ENCODE peak calls at places on chromosomes 12 and 14, in six cellular contexts. C is NB4, P is kidney epithelial cell, L is GM06990, R is body of pancreas, B is HCT116. U is an unnamed sample.

GRCh38 chr12:105580841-105581352 is 250.4 kb downstream of the C12orf75 start:
- DNase-seq in L (no peak), R (peak; percentile 3), P (no peak), B (peak; percentile 8), C (no peak), U (peak; percentile 48)

GRCh38 chr14:67111031-67111430 is 78.2 kb upstream of the GARIN2 start:
- DNase-seq in R (no peak), C (no peak), P (no peak), B (no peak), L (no peak), U (no peak)

GRCh38 chr14:76956253-76957090 is 72.0 kb downstream of the IRF2BPL start:
- DNase-seq in L (peak; percentile 92), C (peak; percentile 96), R (peak; percentile 95), B (peak; percentile 82), P (peak; percentile 79), U (peak; percentile 97)

GRCh38 chr14:89444044-89444443 is 27.0 kb upstream of the FOXN3 start:
- DNase-seq in B (no peak), P (no peak), R (no peak), L (peak; percentile 26), C (no peak), U (no peak)

GRCh38 chr14:99191663-99192621 is 80.1 kb downstream of the BCL11B start:
- DNase-seq in B (no peak), L (no peak), R (peak; percentile 79), P (peak; percentile 10), C (no peak), U (peak; percentile 56)

GRCh38 chr12:14399871-14400270 is 34.4 kb downstream of the ATF7IP start:
- DNase-seq in B (no peak), L (no peak), P (peak; percentile 55), C (no peak), R (no peak), U (peak; percentile 75)

GRCh38 chr14:91246051-91246852 is 1.7 kb upstream of the GPR68 start:
- DNase-seq in P (no peak), L (no peak), B (no peak), R (no peak), C (no peak), U (no peak)

GRCh38 chr12:81863406-81863805 is 104.3 kb upstream of the PPFIA2 start:
- DNase-seq in C (no peak), L (no peak), B (no peak), R (no peak), P (peak; percentile 34), U (no peak)

GRCh38 chr14:61625171-61625570 is 70.1 kb upstream of the HIF1A start:
- DNase-seq in B (no peak), L (no peak), C (peak; percentile 9), P (no peak), R (no peak), U (peak; percentile 39)

GRCh38 chr12:49809369-49810158 is 18.6 kb downstream of the NCKAP5L start:
- DNase-seq in C (peak; percentile 66), R (no peak), P (no peak), L (no peak), B (no peak), U (no peak)

GRCh38 chr12:6958609-6959375 is 7.6 kb downstream of the PTPN6 start:
- DNase-seq in L (peak; percentile 85), P (no peak), C (peak; percentile 86), B (no peak), R (no peak), U (no peak)

GRCh38 chr12:31482816-31483215 is 108.1 kb downstream of the DENND5B start:
- DNase-seq in C (no peak), R (no peak), B (peak; percentile 51), P (no peak), L (no peak), U (peak; percentile 27)

GRCh38 chr12:115023279-115023678 is 339.3 kb upstream of the TBX3 start:
- DNase-seq in B (no peak), P (no peak), C (no peak), R (peak; percentile 12), L (no peak), U (no peak)

GRCh38 chr12:10612110-10612509 is 1.3 kb downstream of the MAGOHB start:
- DNase-seq in P (no peak), B (no peak), R (no peak), C (peak; percentile 16), L (no peak), U (peak; percentile 13)

GRCh38 chr12:10613334-10614055 is at the start of gene MAGOHB:
- DNase-seq in L (peak; percentile 97), R (peak; percentile 97), C (peak; percentile 95), B (peak; percentile 90), P (peak; percentile 79), U (peak; percentile 97)

GRCh38 chr12:10610188-10610587 is 3.2 kb downstream of the MAGOHB start:
- DNase-seq in R (no peak), B (no peak), P (no peak), C (no peak), L (no peak), U (no peak)

GRCh38 chr12:10612954-10613333 is 465 bp downstream of the MAGOHB start:
- DNase-seq in R (no peak), P (no peak), C (peak; percentile 23), L (peak; percentile 6), B (no peak), U (no peak)

DNA sequence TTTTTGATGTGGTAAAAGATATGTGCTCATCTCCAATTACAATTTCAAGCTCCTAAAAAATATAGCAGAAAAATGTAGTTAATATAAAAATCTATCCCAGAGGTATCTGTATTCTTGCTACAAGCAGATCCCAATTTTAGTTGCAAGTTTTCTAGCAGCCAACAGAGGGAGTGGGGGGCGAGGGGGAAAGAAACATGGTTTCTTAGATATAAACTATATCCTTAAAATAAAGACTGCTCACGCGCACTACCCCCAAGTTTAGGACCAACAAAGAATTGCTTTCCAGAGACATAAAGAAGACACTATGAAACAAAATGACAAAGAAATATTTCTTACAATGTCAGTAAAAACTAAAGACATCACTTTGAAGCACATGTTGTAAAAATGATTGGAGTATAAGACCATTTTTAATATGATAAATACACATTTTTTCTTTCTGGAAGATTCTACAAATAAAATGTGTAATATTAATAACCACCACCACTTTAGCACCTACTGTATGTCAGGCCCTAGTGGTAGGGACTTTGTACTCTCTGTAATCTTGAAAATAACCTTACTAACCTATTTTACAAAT is 5.4 kb downstream of the MAGOHB start:
- DNase-seq in R (no peak), B (no peak), P (no peak), L (no peak), C (peak; percentile 31), U (peak; percentile 30)
- TF ChIP-seq CTCF in R (no peak), B (peak; percentile 37), P (peak; percentile 36), L (peak; percentile 16), C (peak; percentile 15), U (peak; percentile 47)

DNA sequence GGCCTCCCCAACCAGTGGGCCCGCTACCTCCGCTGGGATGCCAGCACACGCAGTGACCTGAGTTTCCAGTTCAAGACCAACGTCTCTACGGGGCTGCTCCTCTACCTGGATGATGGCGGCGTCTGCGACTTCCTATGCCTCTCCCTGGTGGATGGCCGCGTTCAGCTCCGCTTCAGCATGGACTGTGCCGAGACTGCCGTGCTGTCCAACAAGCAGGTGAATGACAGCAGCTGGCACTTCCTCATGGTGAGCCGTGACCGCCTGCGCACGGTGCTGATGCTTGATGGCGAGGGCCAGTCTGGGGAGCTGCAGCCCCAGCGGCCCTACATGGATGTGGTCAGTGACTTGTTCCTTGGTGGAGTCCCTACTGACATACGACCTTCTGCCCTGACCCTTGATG is 73.0 kb downstream of the NRXN3 start:
- DNase-seq in L (peak; percentile 6), C (no peak), R (no peak), B (no peak), P (no peak), U (no peak)
- H3K4me3 ChIP-seq in L (no peak overlapping the region), C (no peak overlapping the region), R (no peak overlapping the region), B (no peak overlapping the region), P (no peak overlapping the region), U (no peak overlapping the region)

DNA sequence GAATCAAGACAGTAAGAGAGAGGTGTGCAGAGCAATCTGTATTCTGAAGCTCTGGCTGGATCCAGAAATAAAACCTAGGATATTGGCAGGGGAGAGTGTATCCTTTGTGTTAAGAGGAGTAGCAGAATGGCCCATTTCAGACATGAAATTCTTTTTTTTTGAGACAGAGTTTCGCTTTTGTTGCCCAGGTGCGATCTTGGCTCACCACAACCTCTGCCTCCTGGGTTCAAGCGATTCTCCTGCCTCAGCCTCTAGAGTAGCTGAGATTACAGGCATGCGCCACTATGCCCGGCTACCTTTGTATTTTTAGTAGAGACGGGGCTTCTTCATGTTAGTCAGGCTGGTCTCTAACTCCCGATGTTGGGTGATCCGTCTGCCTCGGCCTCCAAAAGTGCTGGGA is 6.1 kb upstream of the SRGAP1 start:
- DNase-seq in P (no peak), R (no peak), B (no peak), L (no peak), C (no peak), U (no peak)
- TF ChIP-seq CTCF in P (no peak), R (no peak), B (no peak), L (no peak), C (no peak), U (no peak)

GRCh38 chr12:53975019-53975815 is 463 bp upstream of the HOTAIR start:
- DNase-seq in L (no peak), R (no peak), P (no peak), C (no peak), B (no peak), U (no peak)
- H3K4me3 ChIP-seq in L (peak overlapping the region; percentile 45), R (no peak overlapping the region), P (peak overlapping the region; percentile 51), C (no peak overlapping the region), B (no peak overlapping the region), U (no peak overlapping the region)

GRCh38 chr14:69059658-69060648 is 80.9 kb upstream of the ACTN1 start:
- DNase-seq in P (peak; percentile 81), L (no peak), C (no peak), B (no peak), R (peak; percentile 71), U (peak; percentile 83)

GRCh38 chr14:69055973-69056372 is 76.9 kb upstream of the ACTN1 start:
- DNase-seq in R (no peak), C (no peak), B (no peak), L (no peak), P (no peak), U (no peak)

GRCh38 chr14:69055125-69055524 is 76.0 kb upstream of the ACTN1 start:
- DNase-seq in C (no peak), L (no peak), P (peak; percentile 91), B (no peak), R (no peak), U (peak; percentile 29)

GRCh38 chr14:69054030-69054429 is 74.9 kb upstream of the ACTN1 start:
- DNase-seq in B (no peak), P (no peak), L (no peak), R (no peak), C (no peak), U (no peak)

GRCh38 chr14:69056389-69056788 is 77.3 kb upstream of the ACTN1 start:
- DNase-seq in R (no peak), B (peak; percentile 6), P (peak; percentile 66), L (no peak), C (peak; percentile 24), U (peak; percentile 63)
- TF ChIP-seq CTCF in R (no peak), B (no peak), P (peak; percentile 18), L (no peak), C (no peak), U (peak; percentile 44)

GRCh38 chr12:75705749-75706719 is 194.6 kb upstream of the KRR1 start:
- DNase-seq in C (no peak), L (no peak), R (peak; percentile 49), P (peak; percentile 88), B (peak; percentile 64), U (peak; percentile 76)
- H3K4me3 ChIP-seq in C (no peak overlapping the region), L (no peak overlapping the region), R (no peak overlapping the region), P (no peak overlapping the region), B (no peak overlapping the region), U (no peak overlapping the region)